ENCODE peak calls at places on chromosomes 7 and 10, in five cellular contexts. One of them, this sample, is unnamed.

GRCh38 chr10:94303929-94304328 is 58.8 kb downstream of the NOC3L start:
- DNase-seq in neural progenitor cell: no peak
- DNase-seq in effector memory CD8-positive, alpha-beta T cell: no peak
- DNase-seq in left ventricle myocardium inferior: no peak
- DNase-seq in esophagus squamous epithelium: no peak
- DNase-seq in this sample: no peak

GRCh38 chr10:119896937-119897336 is 4.4 kb downstream of the SEC23IP start:
- DNase-seq in neural progenitor cell: no peak
- DNase-seq in effector memory CD8-positive, alpha-beta T cell: no peak
- DNase-seq in left ventricle myocardium inferior: peak
- DNase-seq in esophagus squamous epithelium: no peak
- DNase-seq in this sample: no peak

GRCh38 chr10:84184517-84184916 is 9.8 kb upstream of the CDHR1 start:
- DNase-seq in neural progenitor cell: no peak
- DNase-seq in effector memory CD8-positive, alpha-beta T cell: no peak
- DNase-seq in left ventricle myocardium inferior: no peak
- DNase-seq in esophagus squamous epithelium: no peak
- DNase-seq in this sample: no peak

GRCh38 chr10:23291551-23292334 is 52.9 kb downstream of the C10orf67 start:
- DNase-seq in neural progenitor cell: no peak
- DNase-seq in effector memory CD8-positive, alpha-beta T cell: no peak
- DNase-seq in left ventricle myocardium inferior: no peak
- DNase-seq in esophagus squamous epithelium: no peak
- DNase-seq in this sample: no peak

GRCh38 chr10:69838853-69839252 is 37.1 kb downstream of the COL13A1 start:
- DNase-seq in neural progenitor cell: no peak
- DNase-seq in effector memory CD8-positive, alpha-beta T cell: no peak
- DNase-seq in left ventricle myocardium inferior: no peak
- DNase-seq in esophagus squamous epithelium: no peak
- DNase-seq in this sample: no peak

GRCh38 chr10:117541909-117542705 is 439 bp upstream of the EMX2 start:
- DNase-seq in neural progenitor cell: peak
- DNase-seq in effector memory CD8-positive, alpha-beta T cell: no peak
- DNase-seq in left ventricle myocardium inferior: no peak
- DNase-seq in esophagus squamous epithelium: no peak
- DNase-seq in this sample: no peak

GRCh38 chr7:47631711-47632110 is 49.8 kb upstream of the TNS3 start:
- DNase-seq in neural progenitor cell: no peak
- DNase-seq in effector memory CD8-positive, alpha-beta T cell: no peak
- DNase-seq in left ventricle myocardium inferior: no peak
- DNase-seq in esophagus squamous epithelium: no peak
- DNase-seq in this sample: no peak

GRCh38 chr10:71811351-71811750 is 38.0 kb upstream of the VSIR start:
- DNase-seq in neural progenitor cell: no peak
- DNase-seq in effector memory CD8-positive, alpha-beta T cell: no peak
- DNase-seq in left ventricle myocardium inferior: no peak
- DNase-seq in esophagus squamous epithelium: no peak
- DNase-seq in this sample: no peak

GRCh38 chr10:114408112-114408967 is 4.0 kb upstream of the AFAP1L2 start:
- DNase-seq in neural progenitor cell: no peak
- DNase-seq in effector memory CD8-positive, alpha-beta T cell: no peak
- DNase-seq in left ventricle myocardium inferior: no peak
- DNase-seq in esophagus squamous epithelium: no peak
- DNase-seq in this sample: no peak

GRCh38 chr7:41824284-41824683 is 121.4 kb upstream of the INHBA start:
- DNase-seq in neural progenitor cell: no peak
- DNase-seq in effector memory CD8-positive, alpha-beta T cell: no peak
- DNase-seq in left ventricle myocardium inferior: no peak
- DNase-seq in esophagus squamous epithelium: no peak
- DNase-seq in this sample: no peak

GRCh38 chr10:79081353-79082034 is 12.7 kb downstream of the ZMIZ1 start:
- DNase-seq in neural progenitor cell: no peak
- DNase-seq in effector memory CD8-positive, alpha-beta T cell: no peak
- DNase-seq in left ventricle myocardium inferior: peak
- DNase-seq in esophagus squamous epithelium: no peak
- DNase-seq in this sample: no peak

GRCh38 chr10:111973306-111973705 is 210.3 kb downstream of the GPAM start:
- DNase-seq in neural progenitor cell: no peak
- DNase-seq in effector memory CD8-positive, alpha-beta T cell: no peak
- DNase-seq in left ventricle myocardium inferior: no peak
- DNase-seq in esophagus squamous epithelium: no peak
- DNase-seq in this sample: no peak

GRCh38 chr7:461118-461452 is 58.6 kb downstream of the PDGFA start:
- DNase-seq in neural progenitor cell: no peak
- DNase-seq in effector memory CD8-positive, alpha-beta T cell: no peak
- DNase-seq in left ventricle myocardium inferior: no peak
- DNase-seq in esophagus squamous epithelium: no peak
- DNase-seq in this sample: no peak

GRCh38 chr7:120680986-120681385 is 177.0 kb downstream of the TSPAN12 start:
- DNase-seq in neural progenitor cell: no peak
- DNase-seq in effector memory CD8-positive, alpha-beta T cell: no peak
- DNase-seq in left ventricle myocardium inferior: no peak
- DNase-seq in esophagus squamous epithelium: no peak
- DNase-seq in this sample: no peak

GRCh38 chr10:32960022-32960421 is 2.0 kb upstream of the ITGB1 start:
- DNase-seq in neural progenitor cell: no peak
- DNase-seq in effector memory CD8-positive, alpha-beta T cell: no peak
- DNase-seq in left ventricle myocardium inferior: no peak
- DNase-seq in esophagus squamous epithelium: no peak
- DNase-seq in this sample: no peak

GRCh38 chr10:86264481-86265231 is 101.9 kb downstream of the GRID1 start:
- DNase-seq in neural progenitor cell: no peak
- DNase-seq in effector memory CD8-positive, alpha-beta T cell: no peak
- DNase-seq in left ventricle myocardium inferior: no peak
- DNase-seq in esophagus squamous epithelium: no peak
- DNase-seq in this sample: no peak

GRCh38 chr7:117809958-117810357 is 63.3 kb downstream of the CTTNBP2 start:
- DNase-seq in neural progenitor cell: no peak
- DNase-seq in effector memory CD8-positive, alpha-beta T cell: no peak
- DNase-seq in left ventricle myocardium inferior: no peak
- DNase-seq in esophagus squamous epithelium: no peak
- DNase-seq in this sample: no peak

GRCh38 chr10:87838650-87839049 is 20.6 kb upstream of the ATAD1 start:
- DNase-seq in neural progenitor cell: peak
- DNase-seq in effector memory CD8-positive, alpha-beta T cell: no peak
- DNase-seq in left ventricle myocardium inferior: no peak
- DNase-seq in esophagus squamous epithelium: no peak
- DNase-seq in this sample: no peak

GRCh38 chr7:78768859-78769258 is 684.6 kb downstream of the MAGI2 start:
- DNase-seq in neural progenitor cell: peak
- DNase-seq in effector memory CD8-positive, alpha-beta T cell: no peak
- DNase-seq in left ventricle myocardium inferior: no peak
- DNase-seq in esophagus squamous epithelium: no peak
- DNase-seq in this sample: no peak

GRCh38 chr7:96427143-96427542 is 105.2 kb upstream of the SLC25A13 start:
- DNase-seq in neural progenitor cell: no peak
- DNase-seq in effector memory CD8-positive, alpha-beta T cell: no peak
- DNase-seq in left ventricle myocardium inferior: no peak
- DNase-seq in esophagus squamous epithelium: no peak
- DNase-seq in this sample: no peak

GRCh38 chr7:45073843-45074737 is 14.7 kb downstream of the NACAD start:
- DNase-seq in neural progenitor cell: no peak
- DNase-seq in effector memory CD8-positive, alpha-beta T cell: no peak
- DNase-seq in left ventricle myocardium inferior: peak
- DNase-seq in esophagus squamous epithelium: no peak
- DNase-seq in this sample: peak

GRCh38 chr7:130421685-130422084 is 19.1 kb downstream of the CEP41 start:
- DNase-seq in neural progenitor cell: peak
- DNase-seq in effector memory CD8-positive, alpha-beta T cell: no peak
- DNase-seq in left ventricle myocardium inferior: no peak
- DNase-seq in esophagus squamous epithelium: no peak
- DNase-seq in this sample: no peak

GRCh38 chr10:26997610-26998009 is 102.7 kb downstream of the ANKRD26 start:
- DNase-seq in neural progenitor cell: no peak
- DNase-seq in effector memory CD8-positive, alpha-beta T cell: no peak
- DNase-seq in left ventricle myocardium inferior: no peak
- DNase-seq in esophagus squamous epithelium: no peak
- DNase-seq in this sample: no peak

GRCh38 chr10:127405221-127405620 is 143.9 kb upstream of the NPS start:
- DNase-seq in neural progenitor cell: no peak
- DNase-seq in effector memory CD8-positive, alpha-beta T cell: no peak
- DNase-seq in left ventricle myocardium inferior: no peak
- DNase-seq in esophagus squamous epithelium: no peak
- DNase-seq in this sample: no peak

GRCh38 chr10:105187243-105187642 is 546.2 kb downstream of the SORCS3 start:
- DNase-seq in neural progenitor cell: peak
- DNase-seq in effector memory CD8-positive, alpha-beta T cell: no peak
- DNase-seq in left ventricle myocardium inferior: no peak
- DNase-seq in esophagus squamous epithelium: no peak
- DNase-seq in this sample: no peak

GRCh38 chr10:28845009-28845682 is 167.8 kb downstream of the BAMBI start:
- DNase-seq in neural progenitor cell: no peak
- DNase-seq in effector memory CD8-positive, alpha-beta T cell: no peak
- DNase-seq in left ventricle myocardium inferior: no peak
- DNase-seq in esophagus squamous epithelium: no peak
- DNase-seq in this sample: no peak

GRCh38 chr7:80443336-80443735 is 68.5 kb downstream of the GNAT3 start:
- DNase-seq in neural progenitor cell: no peak
- DNase-seq in effector memory CD8-positive, alpha-beta T cell: no peak
- DNase-seq in left ventricle myocardium inferior: no peak
- DNase-seq in esophagus squamous epithelium: no peak
- DNase-seq in this sample: no peak

GRCh38 chr10:32318476-32318896 is 28.5 kb downstream of the EPC1 start:
- DNase-seq in neural progenitor cell: no peak
- DNase-seq in effector memory CD8-positive, alpha-beta T cell: no peak
- DNase-seq in left ventricle myocardium inferior: no peak
- DNase-seq in esophagus squamous epithelium: no peak
- DNase-seq in this sample: no peak

GRCh38 chr7:92586403-92586802 is 3.8 kb downstream of the FAM133B start:
- DNase-seq in neural progenitor cell: no peak
- DNase-seq in effector memory CD8-positive, alpha-beta T cell: no peak
- DNase-seq in left ventricle myocardium inferior: no peak
- DNase-seq in esophagus squamous epithelium: no peak
- DNase-seq in this sample: no peak

GRCh38 chr7:151539055-151539714 is 19.5 kb upstream of the RHEB start:
- DNase-seq in neural progenitor cell: peak
- DNase-seq in effector memory CD8-positive, alpha-beta T cell: no peak
- DNase-seq in left ventricle myocardium inferior: no peak
- DNase-seq in esophagus squamous epithelium: no peak
- DNase-seq in this sample: no peak

GRCh38 chr10:65341323-65341922 is 1584.4 kb upstream of the LRRTM3 start:
- DNase-seq in neural progenitor cell: no peak
- DNase-seq in effector memory CD8-positive, alpha-beta T cell: no peak
- DNase-seq in left ventricle myocardium inferior: no peak
- DNase-seq in esophagus squamous epithelium: no peak
- DNase-seq in this sample: no peak

GRCh38 chr10:11162828-11163599 is 145.3 kb downstream of the CELF2 start:
- DNase-seq in neural progenitor cell: no peak
- DNase-seq in effector memory CD8-positive, alpha-beta T cell: peak
- DNase-seq in left ventricle myocardium inferior: peak
- DNase-seq in esophagus squamous epithelium: peak
- DNase-seq in this sample: peak

GRCh38 chr10:110618206-110618605 is 25.9 kb upstream of the RBM20 start:
- DNase-seq in neural progenitor cell: no peak
- DNase-seq in effector memory CD8-positive, alpha-beta T cell: no peak
- DNase-seq in left ventricle myocardium inferior: no peak
- DNase-seq in esophagus squamous epithelium: no peak
- DNase-seq in this sample: no peak

This sample was measured in breast epithelium.